ENCODE peak calls at places on chromosomes 3 and 15, in eight cellular contexts. P is A549, Y is LNCaP clone FGC, B is OCI-LY7, Q is Panc1, O is HCT116, W is PC-3, U is ovary. M is an unnamed sample.

GRCh38 chr3:117063910-117064309 is 354.3 kb downstream of the TUSC7 start:
- DNase-seq in P (no peak), Y (no peak), B (no peak), Q (no peak), O (no peak), W (no peak), U (no peak), M (no peak)

GRCh38 chr15:43187544-43188155 is 2.4 kb downstream of the CCNDBP1 start:
- DNase-seq in P (peak), Y (no peak), B (peak), Q (no peak), O (peak), W (peak), U (no peak), M (no peak)

GRCh38 chr3:57179580-57180410 is 14.6 kb upstream of the IL17RD start:
- DNase-seq in P (no peak), Y (no peak), B (peak), Q (no peak), O (no peak), W (peak), U (no peak), M (no peak)

GRCh38 chr15:67968564-67969440 is 85.3 kb upstream of the PIAS1 start:
- DNase-seq in P (no peak), Y (no peak), B (no peak), Q (no peak), O (no peak), W (no peak), U (no peak), M (no peak)

GRCh38 chr15:67765706-67766105 is 59.6 kb upstream of the SKOR1 start:
- DNase-seq in P (no peak), Y (no peak), B (no peak), Q (no peak), O (no peak), W (no peak), U (no peak), M (no peak)

GRCh38 chr3:151879684-151880282 is 6.3 kb downstream of the SUCNR1 start:
- DNase-seq in P (no peak), Y (no peak), B (no peak), Q (no peak), O (no peak), W (no peak), U (no peak), M (no peak)

GRCh38 chr3:32686713-32687112 is 1.7 kb downstream of the CNOT10 start:
- DNase-seq in P (no peak), Y (no peak), B (no peak), Q (no peak), O (no peak), W (peak), U (no peak), M (no peak)

GRCh38 chr15:71106802-71107500 is 8.3 kb upstream of the THSD4 start:
- DNase-seq in P (no peak), Y (no peak), B (peak), Q (no peak), O (no peak), W (peak), U (no peak), M (no peak)

GRCh38 chr15:98909968-98910885 is 97.4 kb downstream of the PGPEP1L start:
- DNase-seq in P (no peak), Y (no peak), B (no peak), Q (no peak), O (no peak), W (no peak), U (no peak), M (no peak)

GRCh38 chr15:97072560-97072959 is 742.1 kb downstream of the NR2F2 start:
- DNase-seq in P (no peak), Y (no peak), B (no peak), Q (no peak), O (no peak), W (no peak), U (no peak), M (no peak)

GRCh38 chr3:65778966-65779365 is 259.8 kb downstream of the MAGI1 start:
- DNase-seq in P (no peak), Y (no peak), B (no peak), Q (no peak), O (no peak), W (peak), U (no peak), M (no peak)

GRCh38 chr3:50003766-50004278 is 63.9 kb downstream of the RBM6 start:
- DNase-seq in P (no peak), Y (no peak), B (no peak), Q (no peak), O (no peak), W (no peak), U (no peak), M (no peak)

GRCh38 chr15:88513195-88513594 is 33.3 kb downstream of the DET1 start:
- DNase-seq in P (no peak), Y (no peak), B (no peak), Q (no peak), O (no peak), W (peak), U (no peak), M (no peak)

GRCh38 chr3:13884851-13885703 is 5.2 kb upstream of the WNT7A start:
- DNase-seq in P (peak), Y (peak), B (peak), Q (no peak), O (peak), W (peak), U (peak), M (no peak)

GRCh38 chr15:100107606-100108225 is 234.1 kb downstream of the ADAMTS17 start:
- DNase-seq in P (no peak), Y (no peak), B (no peak), Q (no peak), O (no peak), W (no peak), U (no peak), M (no peak)

GRCh38 chr3:20080956-20081554 is 40.8 kb downstream of the KAT2B start:
- DNase-seq in P (no peak), Y (peak), B (no peak), Q (no peak), O (no peak), W (peak), U (no peak), M (peak)

GRCh38 chr3:132800958-132801357 is 78.7 kb upstream of the NPHP3 start:
- DNase-seq in P (no peak), Y (no peak), B (no peak), Q (no peak), O (no peak), W (no peak), U (no peak), M (no peak)

GRCh38 chr3:172323894-172324590 is 124.2 kb downstream of the GHSR start:
- DNase-seq in P (no peak), Y (no peak), B (no peak), Q (no peak), O (no peak), W (no peak), U (peak), M (no peak)

GRCh38 chr15:78075490-78076230 is 1.9 kb downstream of the TBC1D2B start:
- DNase-seq in P (no peak), Y (no peak), B (no peak), Q (no peak), O (no peak), W (peak), U (peak), M (no peak)

GRCh38 chr3:38155825-38156224 is 9.5 kb upstream of the OXSR1 start:
- DNase-seq in P (no peak), Y (no peak), B (no peak), Q (no peak), O (no peak), W (no peak), U (no peak), M (no peak)

GRCh38 chr3:38153221-38153620 is 12.1 kb upstream of the OXSR1 start:
- DNase-seq in P (no peak), Y (no peak), B (no peak), Q (no peak), O (no peak), W (no peak), U (no peak), M (no peak)

GRCh38 chr3:38154625-38155255 is 10.6 kb upstream of the OXSR1 start:
- DNase-seq in P (no peak), Y (no peak), B (no peak), Q (no peak), O (no peak), W (peak), U (no peak), M (no peak)

GRCh38 chr3:38152660-38153059 is 12.7 kb upstream of the OXSR1 start:
- DNase-seq in P (no peak), Y (no peak), B (no peak), Q (no peak), O (no peak), W (no peak), U (no peak), M (no peak)

DNA sequence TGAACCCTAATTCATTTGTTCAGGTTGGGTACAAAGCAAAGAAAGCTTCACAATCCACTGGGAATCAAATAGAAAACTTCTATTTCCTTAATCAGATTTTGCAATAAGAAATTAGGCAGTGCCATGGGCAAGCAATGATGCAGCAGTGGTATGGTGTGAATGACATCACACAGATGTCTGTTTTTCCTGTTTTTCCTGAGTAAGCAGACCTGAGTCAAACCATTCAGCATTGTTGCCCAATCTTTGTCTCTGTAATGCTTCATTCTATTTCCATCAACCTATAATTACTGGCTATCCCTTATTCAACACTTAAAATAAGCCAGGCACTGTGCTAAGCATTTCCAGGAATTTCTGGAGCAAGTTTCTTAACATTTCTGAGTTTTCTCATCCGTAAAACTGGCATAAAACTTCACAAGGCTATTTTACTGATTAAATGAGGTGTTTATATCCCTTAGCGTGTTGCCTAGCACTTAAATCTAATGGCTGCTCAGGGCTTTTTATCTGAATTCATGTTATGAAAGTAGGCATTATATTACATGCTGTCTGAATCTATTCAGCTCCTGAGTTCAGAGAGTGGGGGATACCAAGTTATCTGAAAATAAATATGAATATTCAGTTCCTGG is 11.2 kb upstream of the OXSR1 start:
- DNase-seq in P (no peak), Y (no peak), B (no peak), Q (no peak), O (no peak), W (peak), U (no peak), M (no peak)
- H3K4me3 ChIP-seq in P (no peak), Y (no peak), B (no peak), Q (no peak), O (no peak), W (peak), U (no peak), M (no peak)

GRCh38 chr15:101192081-101192480 is 59.8 kb downstream of the CHSY1 start:
- DNase-seq in P (no peak), Y (no peak), B (no peak), Q (no peak), O (no peak), W (no peak), U (no peak), M (no peak)

GRCh38 chr15:101191242-101191641 is 60.6 kb downstream of the CHSY1 start:
- DNase-seq in P (no peak), Y (no peak), B (no peak), Q (no peak), O (no peak), W (no peak), U (no peak), M (no peak)

GRCh38 chr15:101194246-101195138 is 57.4 kb downstream of the CHSY1 start:
- DNase-seq in P (no peak), Y (no peak), B (no peak), Q (no peak), O (no peak), W (no peak), U (no peak), M (no peak)

GRCh38 chr15:101193781-101194180 is 58.1 kb downstream of the CHSY1 start:
- DNase-seq in P (no peak), Y (no peak), B (no peak), Q (no peak), O (no peak), W (no peak), U (no peak), M (no peak)

GRCh38 chr15:101193063-101193712 is 58.7 kb downstream of the CHSY1 start:
- DNase-seq in P (no peak), Y (peak), B (no peak), Q (no peak), O (no peak), W (no peak), U (peak), M (peak)
- H3K4me3 ChIP-seq in P (no peak), Y (peak), B (no peak), Q (no peak), O (no peak), W (no peak), U (no peak), M (no peak)

GRCh38 chr3:170470063-170471006 is 51.7 kb downstream of the CLDN11 start:
- DNase-seq in P (no peak), Y (no peak), B (no peak), Q (no peak), O (no peak), W (no peak), U (no peak), M (no peak)
- H3K4me3 ChIP-seq in P (no peak), Y (no peak), B (no peak), Q (no peak), O (no peak), W (no peak), U (no peak), M (peak)

GRCh38 chr3:130929827-130930226 is 35.9 kb downstream of the ATP2C1 start:
- DNase-seq in P (no peak), Y (no peak), B (no peak), Q (no peak), O (no peak), W (no peak), U (no peak), M (no peak)
- H3K4me3 ChIP-seq in P (no peak), Y (no peak), B (no peak), Q (no peak), O (no peak), W (no peak), U (no peak), M (no peak)

DNA sequence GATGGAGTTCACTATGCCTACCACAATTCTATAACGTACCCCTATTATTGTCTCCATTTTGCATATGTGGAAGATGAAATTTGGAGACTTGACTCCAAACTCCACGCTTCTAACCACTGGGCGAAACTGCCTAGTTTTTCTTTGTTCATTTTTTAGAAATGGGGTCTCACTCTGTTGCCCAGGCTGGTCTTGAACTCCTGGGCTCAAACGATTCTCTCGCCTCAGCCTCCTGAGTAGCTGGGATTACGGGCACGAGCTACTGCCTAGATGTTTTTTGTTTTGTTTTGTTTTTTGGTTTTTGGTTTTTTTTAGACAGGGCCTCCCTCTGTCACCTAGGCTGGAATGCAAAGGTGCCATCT is 584 bp upstream of the RPL32 start:
- DNase-seq in P (no peak), Y (no peak), B (no peak), Q (no peak), O (no peak), W (no peak), U (no peak), M (no peak)
- H3K4me3 ChIP-seq in P (peak), Y (peak), B (peak), Q (peak), O (peak), W (peak), U (no peak), M (peak)

GRCh38 chr3:143928056-143928455 is 43.6 kb upstream of the DIPK2A start:
- DNase-seq in P (no peak), Y (no peak), B (no peak), Q (no peak), O (no peak), W (no peak), U (no peak), M (no peak)
- H3K4me3 ChIP-seq in P (no peak), Y (no peak), B (no peak), Q (no peak), O (no peak), W (no peak), U (no peak), M (no peak)

DNA sequence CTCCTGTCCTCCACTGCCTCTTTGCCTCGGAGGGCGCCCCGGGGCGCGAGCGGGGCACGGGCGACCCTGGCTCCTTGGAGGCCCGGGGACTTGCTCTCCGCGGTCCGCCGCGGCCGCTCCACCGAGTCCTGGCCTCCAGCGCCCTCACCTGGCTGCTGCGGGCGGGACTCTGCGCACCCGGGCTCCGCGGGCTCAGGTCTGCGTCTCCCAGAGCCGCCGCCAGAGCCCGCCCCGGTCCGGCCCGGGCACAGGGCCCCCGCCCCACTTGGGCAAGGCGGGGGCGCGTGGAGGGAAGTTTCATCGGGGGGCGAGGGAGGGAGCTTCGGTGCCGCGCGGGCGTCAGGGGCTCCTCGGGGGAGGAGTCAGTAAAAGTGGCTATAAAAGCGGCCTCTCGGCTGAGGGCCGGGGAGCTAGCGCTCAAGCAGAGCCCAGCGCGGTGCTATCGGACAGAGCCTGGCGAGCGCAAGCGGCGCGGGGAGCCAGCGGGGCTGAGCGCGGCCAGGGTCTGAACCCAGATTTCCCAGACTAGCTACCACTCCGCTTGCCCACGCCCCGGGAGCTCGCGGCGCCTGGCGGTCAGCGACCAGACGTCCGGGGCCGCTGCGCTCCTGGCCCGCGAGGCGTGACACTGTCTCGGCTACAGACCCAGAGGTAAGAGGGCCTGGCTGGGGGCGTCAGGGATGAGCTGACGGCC is at the start of gene CEMIP:
- DNase-seq in P (peak), Y (no peak), B (no peak), Q (no peak), O (peak), W (peak), U (peak), M (peak)
- H3K4me3 ChIP-seq in P (peak), Y (peak), B (no peak), Q (peak), O (peak), W (peak), U (peak), M (peak)

GRCh38 chr3:129343643-129344360 is 65.1 kb downstream of the HMCES start:
- DNase-seq in P (peak), Y (no peak), B (peak), Q (no peak), O (peak), W (no peak), U (no peak), M (no peak)
- H3K4me3 ChIP-seq in P (peak), Y (no peak), B (no peak), Q (peak), O (no peak), W (no peak), U (no peak), M (peak)

DNA sequence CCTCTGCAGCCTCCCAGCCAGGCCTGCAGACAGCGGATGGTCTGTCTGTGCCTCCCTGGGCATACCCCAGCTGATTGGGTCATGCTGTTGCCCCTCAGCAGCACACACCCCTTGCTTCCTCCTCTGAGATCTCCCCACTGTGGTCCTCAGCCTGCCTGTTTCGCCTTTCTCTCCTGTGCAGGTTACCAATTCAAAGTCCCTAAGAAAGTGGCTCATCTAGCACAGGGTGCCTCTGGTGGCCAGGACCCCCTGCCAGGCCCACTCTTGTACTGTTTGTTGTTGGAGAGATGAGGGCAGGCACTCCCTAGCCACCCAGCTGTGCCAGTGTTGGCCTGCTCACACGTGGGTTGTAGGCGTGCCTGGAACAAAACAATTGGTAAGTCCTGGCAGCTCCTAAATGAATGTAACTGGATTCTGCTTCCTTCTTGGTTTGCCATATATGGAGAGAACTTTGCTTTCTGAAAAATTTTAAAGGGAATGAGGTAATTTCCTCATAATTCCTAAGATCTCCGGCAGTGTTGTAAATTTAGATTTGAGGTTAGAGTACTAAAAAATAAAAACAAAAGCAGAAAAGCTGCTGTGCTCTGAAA is 213.2 kb upstream of the IL12A start:
- DNase-seq in P (no peak), Y (no peak), B (no peak), Q (no peak), O (no peak), W (no peak), U (peak), M (peak)
- H3K4me3 ChIP-seq in P (no peak), Y (no peak), B (no peak), Q (no peak), O (no peak), W (no peak), U (no peak), M (peak)

M was measured in dorsolateral prefrontal cortex.